ENCODE peak calls at places on chromosome X, in four cellular contexts. O is stimulated activated effector memory CD8-positive, alpha-beta T cell treated with anti-CD3 and anti-CD28 coated beads, Interleukin-12 subunit alpha, Interleukin-12 subunit beta, amount 100 ng/mL, for 72 hours; U is pancreas; G is upper lobe of right lung. J is an unnamed sample.

GRCh38 chrX:68703849-68704248 is 56.4 kb downstream of the STARD8 start:
- ATAC-seq in O (no peak), U (no peak), G (peak; percentile 61), J (no peak)

GRCh38 chrX:30620980-30621716 is 32.1 kb upstream of the GK start:
- ATAC-seq in O (peak; percentile 37), G (peak; percentile 70), U (peak; percentile 66), J (peak; percentile 87)

GRCh38 chrX:104134583-104135261 is 22.1 kb downstream of the SLC25A53 start:
- ATAC-seq in O (no peak), U (no peak), G (no peak), J (no peak)

GRCh38 chrX:150200820-150201287 is 162.3 kb upstream of the MAMLD1 start:
- ATAC-seq in G (peak; percentile 82), U (peak; percentile 80), O (peak; percentile 99), J (peak; percentile 88)

GRCh38 chrX:66164470-66164869 is 423 bp downstream of the HEPH start:
- ATAC-seq in O (no peak), G (no peak), U (no peak), J (no peak)

GRCh38 chrX:19725545-19726102 is 161.8 kb downstream of the SH3KBP1 start:
- ATAC-seq in G (peak; percentile 90), U (no peak), O (peak; percentile 62), J (peak; percentile 77)

GRCh38 chrX:133610056-133610455 is 194.8 kb upstream of the GPC4 start:
- ATAC-seq in G (no peak), U (no peak), O (no peak), J (no peak)

GRCh38 chrX:55480390-55481062 is 9.1 kb downstream of the USP51 start:
- ATAC-seq in O (no peak), G (no peak), U (no peak), J (no peak)

GRCh38 chrX:46461653-46462191 is 83.5 kb downstream of the ZNF674 start:
- ATAC-seq in U (no peak), O (peak; percentile 82), G (peak; percentile 45), J (peak; percentile 18)

GRCh38 chrX:574830-575229 is 55.8 kb upstream of the SHOX start:
- ATAC-seq in U (no peak), O (peak; percentile 45), G (no peak), J (no peak)

GRCh38 chrX:86806786-86807185 is 658.5 kb downstream of the DACH2 start:
- ATAC-seq in U (peak; percentile 48), O (no peak), G (no peak), J (no peak)